ENCODE peak calls at places on chromosome 12, in six cellular contexts. One of them, this sample, is unnamed.

GRCh38 chr12:105033851-105034250 is 47.7 kb downstream of the NOPCHAP1 start:
- DNase-seq in H1: no peak
- DNase-seq in K562: no peak
- DNase-seq in HepG2: no peak
- DNase-seq in GM12878: no peak
- DNase-seq in SK-N-SH: no peak
- DNase-seq in this sample: no peak

GRCh38 chr12:45336762-45337596 is 121.1 kb downstream of the ANO6 start:
- DNase-seq in H1: no peak
- DNase-seq in K562: peak
- DNase-seq in HepG2: no peak
- DNase-seq in GM12878: no peak
- DNase-seq in SK-N-SH: no peak
- DNase-seq in this sample: no peak

GRCh38 chr12:76206039-76206676 is 121.7 kb upstream of the NAP1L1 start:
- DNase-seq in H1: no peak
- DNase-seq in K562: no peak
- DNase-seq in HepG2: no peak
- DNase-seq in GM12878: no peak
- DNase-seq in SK-N-SH: no peak
- DNase-seq in this sample: no peak

GRCh38 chr12:51961834-51962233 is 10.3 kb downstream of the ACVR1B start:
- DNase-seq in H1: no peak
- DNase-seq in K562: no peak
- DNase-seq in HepG2: peak
- DNase-seq in GM12878: no peak
- DNase-seq in SK-N-SH: no peak
- DNase-seq in this sample: no peak

GRCh38 chr12:19779393-19780056 is 340.2 kb downstream of the AEBP2 start:
- DNase-seq in H1: no peak
- DNase-seq in K562: no peak
- DNase-seq in HepG2: no peak
- DNase-seq in GM12878: no peak
- DNase-seq in SK-N-SH: no peak
- DNase-seq in this sample: no peak

GRCh38 chr12:56634242-56634836 is 4.2 kb upstream of the BAZ2A start:
- DNase-seq in H1: no peak
- DNase-seq in K562: peak
- DNase-seq in HepG2: peak
- DNase-seq in GM12878: no peak
- DNase-seq in SK-N-SH: peak
- DNase-seq in this sample: no peak

GRCh38 chr12:100827901-100828520 is 33.4 kb downstream of the ANO4 start:
- DNase-seq in H1: no peak
- DNase-seq in K562: peak
- DNase-seq in HepG2: peak
- DNase-seq in GM12878: no peak
- DNase-seq in SK-N-SH: peak
- DNase-seq in this sample: peak

GRCh38 chr12:20003252-20003651 is 365.1 kb upstream of the PDE3A start:
- DNase-seq in H1: no peak
- DNase-seq in K562: no peak
- DNase-seq in HepG2: no peak
- DNase-seq in GM12878: no peak
- DNase-seq in SK-N-SH: no peak
- DNase-seq in this sample: no peak

GRCh38 chr12:109951751-109952150 is 44.4 kb downstream of the GIT2 start:
- DNase-seq in H1: no peak
- DNase-seq in K562: no peak
- DNase-seq in HepG2: no peak
- DNase-seq in GM12878: no peak
- DNase-seq in SK-N-SH: no peak
- DNase-seq in this sample: no peak

GRCh38 chr12:94731733-94732360 is 81.5 kb upstream of the TMCC3 start:
- DNase-seq in H1: no peak
- DNase-seq in K562: no peak
- DNase-seq in HepG2: no peak
- DNase-seq in GM12878: no peak
- DNase-seq in SK-N-SH: no peak
- DNase-seq in this sample: no peak

GRCh38 chr12:103771466-103771865 is 69.6 kb downstream of the NT5DC3 start:
- DNase-seq in H1: peak
- DNase-seq in K562: peak
- DNase-seq in HepG2: peak
- DNase-seq in GM12878: no peak
- DNase-seq in SK-N-SH: peak
- DNase-seq in this sample: peak

GRCh38 chr12:86118161-86118560 is 138.0 kb downstream of the MGAT4C start:
- DNase-seq in H1: no peak
- DNase-seq in K562: no peak
- DNase-seq in HepG2: no peak
- DNase-seq in GM12878: no peak
- DNase-seq in SK-N-SH: no peak
- DNase-seq in this sample: no peak

GRCh38 chr12:50059440-50060119 is 2.2 kb downstream of the ASIC1 start:
- DNase-seq in H1: no peak
- DNase-seq in K562: no peak
- DNase-seq in HepG2: no peak
- DNase-seq in GM12878: no peak
- DNase-seq in SK-N-SH: no peak
- DNase-seq in this sample: peak

GRCh38 chr12:119236372-119236771 is 57.6 kb downstream of the HSPB8 start:
- DNase-seq in H1: no peak
- DNase-seq in K562: no peak
- DNase-seq in HepG2: no peak
- DNase-seq in GM12878: no peak
- DNase-seq in SK-N-SH: no peak
- DNase-seq in this sample: no peak

GRCh38 chr12:119239040-119239439 is 60.3 kb downstream of the HSPB8 start:
- DNase-seq in H1: no peak
- DNase-seq in K562: no peak
- DNase-seq in HepG2: no peak
- DNase-seq in GM12878: no peak
- DNase-seq in SK-N-SH: no peak
- DNase-seq in this sample: no peak

GRCh38 chr12:119231774-119232173 is 53.0 kb downstream of the HSPB8 start:
- DNase-seq in H1: no peak
- DNase-seq in K562: no peak
- DNase-seq in HepG2: no peak
- DNase-seq in GM12878: no peak
- DNase-seq in SK-N-SH: no peak
- DNase-seq in this sample: no peak

GRCh38 chr12:119230804-119231203 is 52.1 kb downstream of the HSPB8 start:
- DNase-seq in H1: no peak
- DNase-seq in K562: no peak
- DNase-seq in HepG2: no peak
- DNase-seq in GM12878: no peak
- DNase-seq in SK-N-SH: no peak
- DNase-seq in this sample: no peak

DNA sequence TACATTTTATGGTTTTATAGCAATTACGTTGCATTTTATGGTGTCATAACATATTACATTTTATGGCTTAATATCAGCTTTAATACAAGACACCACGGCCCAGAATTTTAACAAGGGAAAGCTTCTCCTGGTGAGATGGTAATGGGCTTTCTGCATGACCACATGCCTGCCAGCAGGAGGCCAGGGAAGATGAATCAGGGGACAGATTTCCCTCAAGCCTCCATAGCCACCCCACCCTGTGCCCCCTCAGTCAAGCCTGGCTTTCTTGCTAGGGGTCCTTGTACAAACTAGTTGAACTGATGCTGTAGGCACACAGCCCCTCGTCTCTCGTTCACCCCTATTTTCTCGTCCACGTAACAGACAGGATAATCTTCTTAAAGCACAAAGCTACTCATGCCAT is 56.6 kb downstream of the HSPB8 start:
- DNase-seq in H1: no peak
- DNase-seq in K562: no peak
- DNase-seq in HepG2: no peak
- DNase-seq in GM12878: no peak
- DNase-seq in SK-N-SH: peak
- DNase-seq in this sample: no peak
- TF ChIP-seq CTCF in H1: peak
- TF ChIP-seq CTCF in K562: peak
- TF ChIP-seq CTCF in HepG2: no peak
- TF ChIP-seq CTCF in GM12878: no peak
- TF ChIP-seq CTCF in SK-N-SH: no peak
- TF ChIP-seq CTCF in this sample: no peak

GRCh38 chr12:132081423-132081822 is 62.7 kb downstream of the DDX51 start:
- DNase-seq in H1: no peak
- DNase-seq in K562: no peak
- DNase-seq in HepG2: no peak
- DNase-seq in GM12878: no peak
- DNase-seq in SK-N-SH: no peak
- DNase-seq in this sample: no peak

GRCh38 chr12:132079695-132080094 is 64.4 kb downstream of the DDX51 start:
- DNase-seq in H1: no peak
- DNase-seq in K562: no peak
- DNase-seq in HepG2: no peak
- DNase-seq in GM12878: no peak
- DNase-seq in SK-N-SH: no peak
- DNase-seq in this sample: no peak

GRCh38 chr12:132083731-132084641 is 60.1 kb downstream of the DDX51 start:
- DNase-seq in H1: peak
- DNase-seq in K562: peak
- DNase-seq in HepG2: peak
- DNase-seq in GM12878: peak
- DNase-seq in SK-N-SH: peak
- DNase-seq in this sample: peak

GRCh38 chr12:132089407-132089910 is 54.7 kb downstream of the DDX51 start:
- DNase-seq in H1: no peak
- DNase-seq in K562: no peak
- DNase-seq in HepG2: no peak
- DNase-seq in GM12878: no peak
- DNase-seq in SK-N-SH: no peak
- DNase-seq in this sample: no peak

DNA sequence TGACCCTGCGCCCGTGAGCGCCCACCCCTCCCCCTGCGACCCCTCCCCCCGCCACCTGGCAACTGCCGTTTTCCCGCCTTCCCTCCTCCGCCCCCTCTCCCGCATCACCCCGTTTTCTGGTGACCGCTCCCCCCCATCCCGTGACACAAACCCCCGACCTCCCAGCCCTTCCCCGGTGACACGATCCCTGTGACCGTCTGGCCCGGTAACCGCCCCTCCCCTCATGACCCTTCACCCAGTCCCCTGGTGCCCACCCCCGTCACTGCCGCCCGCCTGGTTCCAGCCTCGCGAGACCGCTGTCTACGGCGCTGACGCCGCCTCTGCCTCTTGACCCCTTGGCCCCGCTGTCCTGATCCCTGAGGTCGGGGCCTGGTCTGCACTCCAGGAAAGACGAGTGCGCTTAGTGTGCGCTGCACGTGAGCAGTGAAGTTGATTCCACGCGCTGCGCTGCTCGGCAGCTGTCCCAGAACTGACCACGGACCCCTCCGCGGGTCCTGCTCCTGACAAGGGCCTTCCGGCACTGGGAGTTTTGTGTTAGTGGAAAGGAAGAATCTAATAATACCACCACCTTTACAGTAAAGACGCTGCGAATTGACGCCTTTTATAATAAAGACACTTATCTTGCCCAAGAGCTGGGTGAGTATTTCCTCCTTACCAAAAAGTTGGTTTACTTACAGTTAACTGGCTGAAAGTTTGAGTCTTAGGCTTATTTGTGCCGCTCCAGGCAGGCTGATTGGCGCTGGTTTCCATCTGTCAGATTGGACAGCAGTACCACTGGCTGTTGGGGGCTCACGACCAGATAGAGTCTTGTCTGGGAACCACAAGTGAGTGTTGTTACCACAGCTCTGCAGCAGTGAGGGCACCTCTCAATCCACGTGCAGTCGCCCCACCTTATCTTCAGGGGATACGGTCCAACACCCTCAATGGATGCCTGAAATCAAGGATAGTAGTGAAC is 59.2 kb downstream of the DDX51 start:
- DNase-seq in H1: no peak
- DNase-seq in K562: peak
- DNase-seq in HepG2: peak
- DNase-seq in GM12878: no peak
- DNase-seq in SK-N-SH: peak
- DNase-seq in this sample: peak
- TF ChIP-seq GABPA in H1: no peak
- TF ChIP-seq GABPA in K562: no peak
- TF ChIP-seq GABPA in HepG2: peak
- TF ChIP-seq GABPA in GM12878: no peak
- TF ChIP-seq GABPA in SK-N-SH: no peak
- TF ChIP-seq GABPA in this sample: peak

GRCh38 chr12:3333991-3334391 is 157.0 kb upstream of the PRMT8 start:
- DNase-seq in H1: no peak
- DNase-seq in K562: no peak
- DNase-seq in HepG2: no peak
- DNase-seq in GM12878: no peak
- DNase-seq in SK-N-SH: no peak
- DNase-seq in this sample: no peak

GRCh38 chr12:3335078-3335487 is 155.9 kb upstream of the PRMT8 start:
- DNase-seq in H1: no peak
- DNase-seq in K562: no peak
- DNase-seq in HepG2: peak
- DNase-seq in GM12878: no peak
- DNase-seq in SK-N-SH: no peak
- DNase-seq in this sample: no peak

GRCh38 chr12:3337944-3338343 is 153.1 kb upstream of the PRMT8 start:
- DNase-seq in H1: no peak
- DNase-seq in K562: no peak
- DNase-seq in HepG2: no peak
- DNase-seq in GM12878: no peak
- DNase-seq in SK-N-SH: no peak
- DNase-seq in this sample: no peak

GRCh38 chr12:3339221-3339620 is 151.8 kb upstream of the PRMT8 start:
- DNase-seq in H1: no peak
- DNase-seq in K562: no peak
- DNase-seq in HepG2: no peak
- DNase-seq in GM12878: no peak
- DNase-seq in SK-N-SH: no peak
- DNase-seq in this sample: no peak

GRCh38 chr12:3336606-3337311 is 154.2 kb upstream of the PRMT8 start:
- DNase-seq in H1: no peak
- DNase-seq in K562: no peak
- DNase-seq in HepG2: peak
- DNase-seq in GM12878: no peak
- DNase-seq in SK-N-SH: peak
- DNase-seq in this sample: no peak
- TF ChIP-seq POLR2AphosphoS5 in H1: no peak
- TF ChIP-seq POLR2AphosphoS5 in K562: no peak
- TF ChIP-seq POLR2AphosphoS5 in HepG2: no peak
- TF ChIP-seq POLR2AphosphoS5 in GM12878: no peak
- TF ChIP-seq POLR2AphosphoS5 in SK-N-SH: no peak
- TF ChIP-seq POLR2AphosphoS5 in this sample: no peak

DNA sequence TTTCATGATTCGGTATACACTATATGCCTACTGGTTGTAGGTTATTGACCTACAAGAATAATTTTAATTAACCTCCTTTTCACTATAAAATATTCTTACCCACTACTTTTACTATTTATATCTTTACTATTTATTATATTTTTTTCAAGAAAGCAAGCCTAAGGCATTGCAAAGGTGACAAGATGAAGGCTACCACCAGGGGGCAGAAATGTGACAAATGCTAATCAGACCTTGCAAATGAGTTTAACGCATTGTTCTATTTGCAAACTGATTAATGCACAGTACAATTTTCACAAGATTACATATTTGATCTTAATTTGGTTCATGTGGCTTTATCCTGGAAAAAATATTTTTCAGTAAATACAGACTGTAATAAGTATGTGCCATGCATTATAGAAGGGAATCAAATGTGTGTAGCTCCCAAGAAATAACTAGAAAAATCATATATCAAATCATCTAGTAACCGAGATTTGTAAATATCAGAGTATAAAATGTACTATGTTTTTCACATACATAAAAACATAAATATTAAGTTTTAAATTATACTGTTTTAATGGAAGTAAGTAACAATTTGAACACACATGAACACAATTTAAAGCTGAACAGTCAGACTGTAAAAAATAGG is 107.0 kb downstream of the ADAMTS20 start:
- DNase-seq in H1: no peak
- DNase-seq in K562: peak
- DNase-seq in HepG2: peak
- DNase-seq in GM12878: peak
- DNase-seq in SK-N-SH: peak
- DNase-seq in this sample: peak
- TF ChIP-seq CTCF in H1: peak
- TF ChIP-seq CTCF in K562: peak
- TF ChIP-seq CTCF in HepG2: peak
- TF ChIP-seq CTCF in GM12878: peak
- TF ChIP-seq CTCF in SK-N-SH: peak
- TF ChIP-seq CTCF in this sample: peak